ENCODE peak calls at places on chromosomes 3 and 15, in ten cellular contexts. O, R, P, A, L, G, I, T, Q and E are unnamed samples.
A peak's percentile ranks its signal among the peaks of the same experiment; 100 is the strongest.

GRCh38 chr3:3196148-3196861 is 16.8 kb upstream of the CRBN start:
- DNase-seq in O (no peak), R (no peak), P (no peak), A (peak; percentile 24), L (no peak), G (no peak), I (no peak), T (peak; percentile 45), Q (no peak), E (no peak)

GRCh38 chr15:61041886-61042285 is 187.2 kb downstream of the RORA start:
- DNase-seq in O (no peak), R (no peak), P (no peak), A (no peak), L (no peak), G (no peak), I (no peak), T (no peak), Q (no peak), E (no peak)

GRCh38 chr3:48848816-48849515 is 1.3 kb upstream of the PRKAR2A start:
- DNase-seq in O (no peak), R (no peak), P (no peak), A (no peak), L (no peak), G (no peak), I (no peak), T (no peak), Q (no peak), E (no peak)

GRCh38 chr3:52119056-52119455 is 35.2 kb downstream of the POC1A start:
- DNase-seq in O (no peak), R (no peak), P (peak; percentile 19), A (no peak), L (no peak), G (no peak), I (no peak), T (no peak), Q (no peak), E (no peak)

GRCh38 chr15:78616506-78616905 is 4.3 kb downstream of the CHRNA3 start:
- DNase-seq in O (no peak), R (no peak), P (no peak), A (no peak), L (no peak), G (no peak), I (no peak), T (no peak), Q (no peak), E (no peak)

GRCh38 chr3:32564195-32564594 is 6.5 kb downstream of the DYNC1LI1 start:
- DNase-seq in O (no peak), R (no peak), P (no peak), A (no peak), L (no peak), G (no peak), I (no peak), T (peak; percentile 35), Q (no peak), E (no peak)

GRCh38 chr3:178063475-178063874 is 472.8 kb upstream of the KCNMB2 start:
- DNase-seq in O (no peak), R (no peak), P (no peak), A (no peak), L (no peak), G (no peak), I (peak; percentile 55), T (no peak), Q (peak; percentile 78), E (peak; percentile 50)

GRCh38 chr3:189851682-189852081 is 220.5 kb downstream of the TP63 start:
- DNase-seq in O (no peak), R (no peak), P (no peak), A (no peak), L (no peak), G (no peak), I (no peak), T (no peak), Q (no peak), E (no peak)

GRCh38 chr3:8443829-8444791 is 57.5 kb upstream of the LMCD1 start:
- DNase-seq in O (peak; percentile 100), R (no peak), P (peak; percentile 92), A (peak; percentile 98), L (no peak), G (no peak), I (peak; percentile 98), T (peak; percentile 100), Q (peak; percentile 98), E (peak; percentile 99)

GRCh38 chr3:29072626-29073025 is 208.2 kb upstream of the RBMS3 start:
- DNase-seq in O (no peak), R (no peak), P (no peak), A (no peak), L (no peak), G (no peak), I (no peak), T (no peak), Q (peak; percentile 38), E (no peak)

GRCh38 chr3:101009386-101009785 is 16.2 kb upstream of the ABI3BP start:
- DNase-seq in O (no peak), R (no peak), P (no peak), A (peak; percentile 69), L (no peak), G (no peak), I (no peak), T (peak; percentile 33), Q (peak; percentile 24), E (no peak)

GRCh38 chr3:77068808-77069207 is 28.9 kb downstream of the ROBO2 start:
- DNase-seq in O (no peak), R (no peak), P (no peak), A (no peak), L (no peak), G (no peak), I (no peak), T (no peak), Q (no peak), E (no peak)
- TF ChIP-seq CTCF in O (no peak), R (no peak), P (no peak), A (no peak), L (no peak), G (no peak), I (no peak), T (no peak), Q (no peak), E (no peak)

GRCh38 chr3:97138914-97139541 is 324.6 kb downstream of the EPHA6 start:
- DNase-seq in O (no peak), R (no peak), P (no peak), A (peak; percentile 36), L (no peak), G (no peak), I (no peak), T (no peak), Q (no peak), E (no peak)
- TF ChIP-seq CTCF in O (peak; percentile 18), R (no peak), P (no peak), A (peak; percentile 47), L (no peak), G (no peak), I (no peak), T (no peak), Q (no peak), E (peak; percentile 15)

DNA sequence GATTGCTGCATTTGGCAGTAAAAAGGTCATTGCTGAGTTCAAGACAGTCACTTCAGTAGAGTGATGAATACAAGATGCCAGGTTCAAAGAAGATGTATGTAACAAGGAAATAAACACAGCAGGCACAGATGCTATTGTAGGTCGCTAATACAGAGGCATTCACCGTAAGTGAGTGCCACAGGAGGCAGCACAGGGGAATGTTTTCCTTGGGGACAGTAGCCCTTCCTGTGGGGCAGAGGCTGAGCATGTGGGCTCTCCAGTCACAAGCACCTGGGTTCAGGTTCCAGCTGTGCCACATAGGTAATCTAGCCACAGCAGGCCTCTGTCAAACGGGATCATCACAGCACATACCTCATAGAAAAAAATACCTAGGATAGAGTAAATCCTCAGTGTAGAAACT is 86.3 kb downstream of the RSL24D1 start:
- DNase-seq in O (no peak), R (no peak), P (no peak), A (no peak), L (no peak), G (no peak), I (no peak), T (no peak), Q (no peak), E (no peak)
- TF ChIP-seq CTCF in O (no peak), R (no peak), P (no peak), A (no peak), L (no peak), G (no peak), I (no peak), T (no peak), Q (no peak), E (no peak)

GRCh38 chr3:167738037-167738436 is 2.5 kb downstream of the SERPINI1 start:
- DNase-seq in O (no peak), R (no peak), P (no peak), A (no peak), L (no peak), G (no peak), I (no peak), T (no peak), Q (no peak), E (no peak)

GRCh38 chr3:167739190-167739589 is 3.7 kb downstream of the SERPINI1 start:
- DNase-seq in O (no peak), R (no peak), P (no peak), A (no peak), L (no peak), G (no peak), I (no peak), T (no peak), Q (no peak), E (no peak)

GRCh38 chr3:167743799-167744198 is 8.3 kb downstream of the SERPINI1 start:
- DNase-seq in O (no peak), R (no peak), P (no peak), A (no peak), L (no peak), G (no peak), I (no peak), T (no peak), Q (no peak), E (peak; percentile 2)

GRCh38 chr3:167742338-167742737 is 6.8 kb downstream of the SERPINI1 start:
- DNase-seq in O (no peak), R (no peak), P (no peak), A (no peak), L (no peak), G (no peak), I (no peak), T (no peak), Q (no peak), E (no peak)

GRCh38 chr3:167740961-167741587 is 5.6 kb downstream of the SERPINI1 start:
- DNase-seq in O (no peak), R (peak; percentile 36), P (no peak), A (peak; percentile 46), L (peak; percentile 40), G (peak; percentile 29), I (no peak), T (peak; percentile 78), Q (peak; percentile 8), E (peak; percentile 20)
- TF ChIP-seq CTCF in O (peak; percentile 60), R (peak; percentile 42), P (peak; percentile 47), A (peak; percentile 18), L (peak; percentile 72), G (peak; percentile 62), I (peak; percentile 52), T (peak; percentile 86), Q (peak; percentile 55), E (peak; percentile 59)

DNA sequence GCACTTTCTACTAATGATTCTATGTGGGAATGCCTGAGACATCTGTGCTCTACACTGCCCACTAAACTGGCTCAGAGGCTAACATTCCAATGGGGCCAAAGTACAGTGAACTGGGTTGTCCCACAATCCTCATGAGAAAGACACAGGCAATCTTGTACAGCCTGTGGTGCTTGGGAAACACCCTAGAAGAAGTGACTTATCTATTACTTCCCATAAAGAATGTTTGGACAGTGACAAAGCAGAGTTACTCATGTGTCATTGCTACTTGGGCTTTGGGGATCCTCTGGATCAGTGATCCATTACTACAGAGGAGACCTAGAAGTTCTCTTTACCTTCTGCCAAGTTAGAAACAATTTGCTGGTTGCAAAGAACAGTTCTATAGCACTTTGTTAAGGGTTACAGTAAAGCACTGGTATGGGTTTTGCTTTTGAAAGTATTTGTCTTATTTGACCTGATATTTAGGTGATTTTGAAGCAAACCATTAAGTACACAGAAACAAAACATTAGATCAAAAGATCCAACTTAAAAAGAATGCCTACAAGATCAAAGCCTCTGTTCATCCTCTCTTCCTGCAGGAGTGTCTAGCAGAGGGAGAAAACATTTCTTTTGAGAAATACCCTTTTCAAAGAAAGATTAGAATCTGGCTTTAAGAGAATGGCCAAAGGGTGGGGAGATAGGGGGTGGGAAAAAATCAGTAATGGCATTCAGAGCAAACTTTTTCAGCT is 75.8 kb downstream of the CTNNB1 start:
- DNase-seq in O (peak; percentile 64), R (no peak), P (no peak), A (peak; percentile 62), L (no peak), G (no peak), I (no peak), T (peak; percentile 86), Q (peak; percentile 91), E (peak; percentile 70)
- TF ChIP-seq CTCF in O (no peak), R (no peak), P (no peak), A (no peak), L (no peak), G (no peak), I (no peak), T (no peak), Q (no peak), E (no peak)